ENCODE peak calls at places on chromosomes 12 and 14, in seven cellular contexts. Y, H, U, W, P, D and T are unnamed samples.

GRCh38 chr14:82447586-82447985 is 913.9 kb upstream of the SEL1L start:
- DNase-seq in W (no peak), U (no peak), Y (no peak), D (no peak), H (no peak), P (no peak), T (no peak)

GRCh38 chr12:70719672-70720420 is 82.6 kb upstream of the PTPRB start:
- DNase-seq in Y (peak; percentile 21), H (peak; percentile 20), P (peak; percentile 79), W (peak; percentile 68), U (no peak), D (peak; percentile 67), T (peak; percentile 37)

GRCh38 chr14:50836515-50836914 is 5.6 kb upstream of the NIN start:
- DNase-seq in Y (no peak), U (no peak), W (no peak), D (no peak), P (no peak), H (no peak), T (no peak)

GRCh38 chr14:90759370-90760054 is 56.7 kb downstream of the TTC7B start:
- DNase-seq in U (no peak), W (no peak), P (no peak), H (peak; percentile 61), D (no peak), Y (no peak), T (no peak)

GRCh38 chr12:47995976-47996375 is 8.3 kb downstream of the COL2A1 start:
- DNase-seq in H (no peak), U (no peak), Y (no peak), P (no peak), D (no peak), W (no peak), T (no peak)

GRCh38 chr12:103530352-103530751 is 34.6 kb upstream of the C12orf42 start:
- DNase-seq in D (no peak), W (no peak), H (peak; percentile 70), P (no peak), Y (no peak), U (no peak), T (no peak)

GRCh38 chr12:106673151-106673550 is 90.3 kb downstream of the RFX4 start:
- DNase-seq in D (no peak), Y (no peak), P (no peak), U (no peak), H (peak; percentile 25), W (no peak), T (no peak)

GRCh38 chr12:26109343-26109841 is 15.4 kb downstream of the BHLHE41 start:
- DNase-seq in U (no peak), H (no peak), W (no peak), D (no peak), P (no peak), Y (peak; percentile 31), T (no peak)

GRCh38 chr12:110531741-110532333 is 29.7 kb downstream of the RAD9B start:
- DNase-seq in P (no peak), U (no peak), Y (no peak), W (no peak), H (peak; percentile 89), D (no peak), T (no peak)

GRCh38 chr14:90532826-90533525 is 136.1 kb downstream of the CALM1 start:
- DNase-seq in W (no peak), H (no peak), U (no peak), Y (no peak), D (no peak), P (no peak), T (no peak)

GRCh38 chr12:110686294-110686903 is 2.5 kb downstream of the HVCN1 start:
- DNase-seq in D (no peak), H (peak; percentile 51), W (no peak), P (no peak), U (no peak), Y (no peak), T (no peak)

GRCh38 chr14:99971929-99972747 is 93.1 kb upstream of the EVL start:
- DNase-seq in Y (peak; percentile 25), D (peak; percentile 29), W (peak; percentile 80), H (peak; percentile 16), P (no peak), U (no peak), T (peak; percentile 51)

GRCh38 chr12:51262758-51263177 is 7.4 kb downstream of the SMAGP start:
- DNase-seq in P (peak; percentile 86), U (no peak), H (peak; percentile 34), Y (peak; percentile 88), W (no peak), D (peak; percentile 63), T (no peak)

GRCh38 chr14:88791629-88792571 is 853 bp downstream of the EML5 start:
- DNase-seq in P (peak; percentile 37), D (peak; percentile 18), W (peak; percentile 82), H (peak; percentile 7), Y (peak; percentile 27), U (no peak), T (peak; percentile 45)

GRCh38 chr14:28635387-28635786 is 131.2 kb upstream of the FOXG1 start:
- DNase-seq in P (no peak), W (no peak), D (no peak), U (no peak), H (peak; percentile 26), Y (no peak), T (no peak)

GRCh38 chr12:27158322-27158721 is 75.9 kb upstream of the C12orf71 start:
- DNase-seq in Y (no peak), W (no peak), U (no peak), P (no peak), H (no peak), D (no peak), T (no peak)

GRCh38 chr12:118374909-118375308 is 1.4 kb upstream of the SUDS3 start:
- DNase-seq in Y (no peak), H (no peak), D (no peak), P (no peak), W (no peak), U (no peak), T (no peak)

GRCh38 chr14:94123296-94123695 is 6.1 kb downstream of the IFI27L2 start:
- DNase-seq in W (no peak), H (no peak), U (no peak), P (peak; percentile 17), Y (no peak), D (no peak), T (peak; percentile 17)

GRCh38 chr12:68131867-68132414 is 27.6 kb downstream of the IFNG start:
- DNase-seq in U (no peak), H (no peak), P (no peak), D (no peak), W (no peak), Y (no peak), T (no peak)

GRCh38 chr12:122687091-122687490 is 16.1 kb downstream of the HCAR2 start:
- DNase-seq in P (no peak), H (no peak), W (no peak), Y (no peak), D (no peak), U (no peak), T (no peak)

GRCh38 chr14:100907240-100907639 is 3.7 kb upstream of the RTL1 start:
- DNase-seq in U (no peak), P (no peak), D (no peak), Y (no peak), H (no peak), W (no peak), T (no peak)

GRCh38 chr12:14471497-14471896 is 96.2 kb downstream of the PLBD1 start:
- DNase-seq in H (no peak), U (no peak), W (no peak), Y (no peak), P (no peak), D (no peak), T (no peak)

GRCh38 chr14:99191663-99192621 is 80.1 kb downstream of the BCL11B start:
- DNase-seq in H (no peak), D (no peak), W (peak; percentile 63), U (no peak), P (no peak), Y (peak; percentile 73), T (peak; percentile 57)

GRCh38 chr14:89719371-89720075 is 235.0 kb downstream of the EFCAB11 start:
- DNase-seq in D (no peak), Y (no peak), P (no peak), W (no peak), U (no peak), H (peak; percentile 51), T (no peak)

GRCh38 chr12:100234166-100234565 is 32.7 kb downstream of the DEPDC4 start:
- DNase-seq in H (no peak), U (no peak), Y (no peak), P (no peak), D (no peak), W (no peak), T (no peak)

DNA sequence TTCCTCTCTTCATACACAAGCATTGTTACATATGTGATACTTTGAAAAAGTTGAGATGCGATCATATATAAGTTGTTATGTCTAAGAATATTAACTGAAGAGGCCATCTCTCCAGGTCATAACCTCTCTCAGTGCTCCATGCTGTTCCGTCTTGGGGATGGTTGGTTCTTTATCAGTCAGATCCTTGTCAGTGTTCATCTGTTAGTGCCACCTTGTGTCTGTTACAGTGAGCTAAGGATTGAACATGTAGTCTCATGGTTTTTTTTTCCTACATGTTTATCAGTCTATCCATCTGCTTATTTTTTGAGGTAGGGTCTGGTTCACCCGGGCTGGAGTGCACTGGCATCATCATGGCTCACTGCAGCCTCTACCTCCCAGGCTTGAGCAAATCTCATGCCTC is 30.5 kb downstream of the EP400 start:
- DNase-seq in W (no peak), U (no peak), Y (no peak), D (no peak), H (no peak), P (no peak), T (no peak)
- TF ChIP-seq CTCF in W (no peak), U (no peak), Y (no peak), D (no peak), H (no peak), P (no peak), T (no peak)

GRCh38 chr14:38605193-38606114 is 349.6 kb upstream of the CLEC14A start:
- DNase-seq in W (no peak), U (no peak), D (no peak), Y (no peak), P (no peak), H (no peak), T (no peak)
- TF ChIP-seq CTCF in W (no peak), U (no peak), D (no peak), Y (no peak), P (peak; percentile 61), H (no peak), T (no peak)

DNA sequence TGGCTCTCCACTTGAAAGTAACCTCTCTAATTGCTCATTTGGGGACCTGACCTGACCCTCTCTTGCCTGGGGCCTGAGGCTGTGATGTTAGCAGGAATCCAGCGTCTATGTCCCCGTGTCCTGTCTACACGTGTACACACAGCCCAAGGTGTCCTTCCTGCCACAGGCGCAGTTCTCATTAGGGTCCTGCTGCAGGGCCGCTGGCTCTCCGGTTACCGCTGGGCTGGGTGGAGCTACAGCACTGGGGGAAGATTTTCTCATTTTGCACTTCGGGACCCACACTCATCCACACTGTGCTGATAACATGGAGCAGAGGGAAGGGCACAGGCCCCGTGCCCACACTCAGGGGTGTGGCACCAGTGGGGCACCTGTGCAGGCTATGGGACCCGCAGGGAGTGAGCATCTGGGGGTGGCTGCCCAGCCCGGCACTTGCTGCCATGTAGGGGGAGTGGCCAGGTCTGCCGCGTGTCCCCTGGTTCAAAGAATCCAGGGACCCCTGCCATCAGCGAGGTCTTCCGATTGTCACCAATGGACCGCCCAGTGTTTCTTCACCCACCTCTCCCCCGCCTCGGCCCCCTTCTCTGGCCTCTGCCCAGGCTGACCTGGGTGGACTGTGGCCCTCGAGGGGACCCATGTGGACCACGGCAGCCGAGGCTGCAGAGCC is 98.7 kb upstream of the SFSWAP start:
- DNase-seq in U (no peak), H (no peak), D (no peak), P (no peak), W (no peak), Y (no peak), T (no peak)
- TF ChIP-seq CTCF in U (no peak), H (no peak), D (no peak), P (no peak), W (no peak), Y (no peak), T (no peak)

GRCh38 chr12:65728913-65729793 is 95.1 kb upstream of the HMGA2 start:
- DNase-seq in D (peak; percentile 68), P (peak; percentile 79), U (no peak), Y (no peak), H (no peak), W (peak; percentile 70), T (no peak)
- TF ChIP-seq CTCF in D (no peak), P (peak; percentile 19), U (no peak), Y (no peak), H (no peak), W (no peak), T (no peak)